ENCODE peak calls at places on chromosomes 1 and 21, in nine cellular contexts. One of them, this sample, is unnamed.

GRCh38 chr1:31791131-31791858 is 24.5 kb downstream of the SPOCD1 start:
- DNase-seq in cardiac fibroblast: no peak
- DNase-seq in KBM-7: no peak
- DNase-seq in DMS 273 treated with DMSO at 0.1 percent for 48 hours: no peak
- DNase-seq in RWPE2: peak; percentile 31
- DNase-seq in activated CD4-positive, alpha-beta T cell treated with anti-CD3 and anti-CD28 coated beads for 48 hours: no peak
- DNase-seq in chondrocyte: peak; percentile 41
- DNase-seq in mesenteric fat pad: peak; percentile 88
- DNase-seq in stimulated activated CD8-positive, alpha-beta memory T cell treated with anti-CD3 and anti-CD28 coated beads, Interleukin-15, amount 100 ng/mL, for 24 hours: no peak
- DNase-seq in this sample: no peak

GRCh38 chr1:4772294-4773010 is 118.0 kb downstream of the AJAP1 start:
- DNase-seq in RWPE2: no peak
- DNase-seq in stimulated activated CD8-positive, alpha-beta memory T cell treated with anti-CD3 and anti-CD28 coated beads, Interleukin-15, amount 100 ng/mL, for 24 hours: no peak
- DNase-seq in activated CD4-positive, alpha-beta T cell treated with anti-CD3 and anti-CD28 coated beads for 48 hours: no peak
- DNase-seq in chondrocyte: peak; percentile 79
- DNase-seq in DMS 273 treated with DMSO at 0.1 percent for 48 hours: no peak
- DNase-seq in KBM-7: no peak
- DNase-seq in mesenteric fat pad: no peak
- DNase-seq in cardiac fibroblast: no peak
- DNase-seq in this sample: no peak

GRCh38 chr1:91570105-91570448 is 69.4 kb downstream of the CDC7 start:
- DNase-seq in stimulated activated CD8-positive, alpha-beta memory T cell treated with anti-CD3 and anti-CD28 coated beads, Interleukin-15, amount 100 ng/mL, for 24 hours: no peak
- DNase-seq in DMS 273 treated with DMSO at 0.1 percent for 48 hours: no peak
- DNase-seq in mesenteric fat pad: no peak
- DNase-seq in chondrocyte: no peak
- DNase-seq in RWPE2: no peak
- DNase-seq in KBM-7: no peak
- DNase-seq in cardiac fibroblast: no peak
- DNase-seq in activated CD4-positive, alpha-beta T cell treated with anti-CD3 and anti-CD28 coated beads for 48 hours: no peak
- DNase-seq in this sample: no peak

GRCh38 chr1:162676087-162676486 is 43.8 kb downstream of the DDR2 start:
- DNase-seq in DMS 273 treated with DMSO at 0.1 percent for 48 hours: no peak
- DNase-seq in RWPE2: no peak
- DNase-seq in stimulated activated CD8-positive, alpha-beta memory T cell treated with anti-CD3 and anti-CD28 coated beads, Interleukin-15, amount 100 ng/mL, for 24 hours: no peak
- DNase-seq in activated CD4-positive, alpha-beta T cell treated with anti-CD3 and anti-CD28 coated beads for 48 hours: no peak
- DNase-seq in cardiac fibroblast: peak; percentile 70
- DNase-seq in mesenteric fat pad: no peak
- DNase-seq in chondrocyte: no peak
- DNase-seq in KBM-7: no peak
- DNase-seq in this sample: no peak

GRCh38 chr1:240967070-240967724 is 355.2 kb upstream of the GREM2 start:
- DNase-seq in RWPE2: no peak
- DNase-seq in KBM-7: peak; percentile 3
- DNase-seq in stimulated activated CD8-positive, alpha-beta memory T cell treated with anti-CD3 and anti-CD28 coated beads, Interleukin-15, amount 100 ng/mL, for 24 hours: no peak
- DNase-seq in cardiac fibroblast: peak; percentile 58
- DNase-seq in mesenteric fat pad: no peak
- DNase-seq in DMS 273 treated with DMSO at 0.1 percent for 48 hours: no peak
- DNase-seq in activated CD4-positive, alpha-beta T cell treated with anti-CD3 and anti-CD28 coated beads for 48 hours: no peak
- DNase-seq in chondrocyte: no peak
- DNase-seq in this sample: peak; percentile 5

GRCh38 chr1:153790996-153791855 is 16.0 kb downstream of the SLC27A3 start:
- DNase-seq in DMS 273 treated with DMSO at 0.1 percent for 48 hours: no peak
- DNase-seq in KBM-7: peak; percentile 99
- DNase-seq in activated CD4-positive, alpha-beta T cell treated with anti-CD3 and anti-CD28 coated beads for 48 hours: peak; percentile 30
- DNase-seq in cardiac fibroblast: peak; percentile 88
- DNase-seq in RWPE2: no peak
- DNase-seq in chondrocyte: peak; percentile 26
- DNase-seq in mesenteric fat pad: peak; percentile 86
- DNase-seq in stimulated activated CD8-positive, alpha-beta memory T cell treated with anti-CD3 and anti-CD28 coated beads, Interleukin-15, amount 100 ng/mL, for 24 hours: no peak
- DNase-seq in this sample: no peak

GRCh38 chr1:64923294-64923718 is 43.0 kb downstream of the JAK1 start:
- DNase-seq in stimulated activated CD8-positive, alpha-beta memory T cell treated with anti-CD3 and anti-CD28 coated beads, Interleukin-15, amount 100 ng/mL, for 24 hours: no peak
- DNase-seq in cardiac fibroblast: peak; percentile 53
- DNase-seq in RWPE2: no peak
- DNase-seq in chondrocyte: no peak
- DNase-seq in DMS 273 treated with DMSO at 0.1 percent for 48 hours: no peak
- DNase-seq in KBM-7: no peak
- DNase-seq in activated CD4-positive, alpha-beta T cell treated with anti-CD3 and anti-CD28 coated beads for 48 hours: peak; percentile 61
- DNase-seq in mesenteric fat pad: no peak
- DNase-seq in this sample: no peak

GRCh38 chr1:227369102-227369760 is 50.9 kb upstream of the CDC42BPA start:
- DNase-seq in cardiac fibroblast: no peak
- DNase-seq in chondrocyte: no peak
- DNase-seq in mesenteric fat pad: no peak
- DNase-seq in KBM-7: no peak
- DNase-seq in activated CD4-positive, alpha-beta T cell treated with anti-CD3 and anti-CD28 coated beads for 48 hours: no peak
- DNase-seq in RWPE2: no peak
- DNase-seq in stimulated activated CD8-positive, alpha-beta memory T cell treated with anti-CD3 and anti-CD28 coated beads, Interleukin-15, amount 100 ng/mL, for 24 hours: no peak
- DNase-seq in DMS 273 treated with DMSO at 0.1 percent for 48 hours: no peak
- DNase-seq in this sample: no peak

GRCh38 chr1:171911506-171911905 is 70.2 kb downstream of the DNM3 start:
- DNase-seq in KBM-7: peak; percentile 5
- DNase-seq in cardiac fibroblast: peak; percentile 15
- DNase-seq in stimulated activated CD8-positive, alpha-beta memory T cell treated with anti-CD3 and anti-CD28 coated beads, Interleukin-15, amount 100 ng/mL, for 24 hours: no peak
- DNase-seq in activated CD4-positive, alpha-beta T cell treated with anti-CD3 and anti-CD28 coated beads for 48 hours: no peak
- DNase-seq in mesenteric fat pad: no peak
- DNase-seq in RWPE2: no peak
- DNase-seq in chondrocyte: no peak
- DNase-seq in DMS 273 treated with DMSO at 0.1 percent for 48 hours: no peak
- DNase-seq in this sample: no peak

GRCh38 chr1:109265741-109266330 is 16.5 kb downstream of the CELSR2 start:
- DNase-seq in cardiac fibroblast: no peak
- DNase-seq in stimulated activated CD8-positive, alpha-beta memory T cell treated with anti-CD3 and anti-CD28 coated beads, Interleukin-15, amount 100 ng/mL, for 24 hours: no peak
- DNase-seq in activated CD4-positive, alpha-beta T cell treated with anti-CD3 and anti-CD28 coated beads for 48 hours: no peak
- DNase-seq in RWPE2: no peak
- DNase-seq in chondrocyte: no peak
- DNase-seq in KBM-7: no peak
- DNase-seq in mesenteric fat pad: no peak
- DNase-seq in DMS 273 treated with DMSO at 0.1 percent for 48 hours: no peak
- DNase-seq in this sample: no peak

GRCh38 chr1:241603626-241604337 is 36.4 kb downstream of the CHML start:
- DNase-seq in cardiac fibroblast: peak; percentile 69
- DNase-seq in stimulated activated CD8-positive, alpha-beta memory T cell treated with anti-CD3 and anti-CD28 coated beads, Interleukin-15, amount 100 ng/mL, for 24 hours: no peak
- DNase-seq in KBM-7: no peak
- DNase-seq in chondrocyte: no peak
- DNase-seq in mesenteric fat pad: no peak
- DNase-seq in DMS 273 treated with DMSO at 0.1 percent for 48 hours: no peak
- DNase-seq in activated CD4-positive, alpha-beta T cell treated with anti-CD3 and anti-CD28 coated beads for 48 hours: no peak
- DNase-seq in RWPE2: no peak
- DNase-seq in this sample: no peak

GRCh38 chr1:229434005-229434640 is at the start of gene ACTA1:
- DNase-seq in RWPE2: no peak
- DNase-seq in stimulated activated CD8-positive, alpha-beta memory T cell treated with anti-CD3 and anti-CD28 coated beads, Interleukin-15, amount 100 ng/mL, for 24 hours: no peak
- DNase-seq in activated CD4-positive, alpha-beta T cell treated with anti-CD3 and anti-CD28 coated beads for 48 hours: no peak
- DNase-seq in cardiac fibroblast: no peak
- DNase-seq in chondrocyte: no peak
- DNase-seq in KBM-7: no peak
- DNase-seq in mesenteric fat pad: no peak
- DNase-seq in DMS 273 treated with DMSO at 0.1 percent for 48 hours: no peak
- DNase-seq in this sample: no peak

GRCh38 chr21:33981341-33982101 is 65.9 kb upstream of the ATP5PO start:
- DNase-seq in RWPE2: no peak
- DNase-seq in mesenteric fat pad: no peak
- DNase-seq in activated CD4-positive, alpha-beta T cell treated with anti-CD3 and anti-CD28 coated beads for 48 hours: no peak
- DNase-seq in DMS 273 treated with DMSO at 0.1 percent for 48 hours: no peak
- DNase-seq in cardiac fibroblast: peak; percentile 61
- DNase-seq in chondrocyte: no peak
- DNase-seq in KBM-7: no peak
- DNase-seq in stimulated activated CD8-positive, alpha-beta memory T cell treated with anti-CD3 and anti-CD28 coated beads, Interleukin-15, amount 100 ng/mL, for 24 hours: no peak
- DNase-seq in this sample: no peak

GRCh38 chr1:36857761-36858160 is 176.6 kb downstream of the GRIK3 start:
- DNase-seq in stimulated activated CD8-positive, alpha-beta memory T cell treated with anti-CD3 and anti-CD28 coated beads, Interleukin-15, amount 100 ng/mL, for 24 hours: no peak
- DNase-seq in KBM-7: no peak
- DNase-seq in mesenteric fat pad: no peak
- DNase-seq in RWPE2: no peak
- DNase-seq in cardiac fibroblast: no peak
- DNase-seq in activated CD4-positive, alpha-beta T cell treated with anti-CD3 and anti-CD28 coated beads for 48 hours: no peak
- DNase-seq in DMS 273 treated with DMSO at 0.1 percent for 48 hours: no peak
- DNase-seq in chondrocyte: no peak
- DNase-seq in this sample: no peak

GRCh38 chr1:96538883-96539282 is 182.7 kb upstream of the PTBP2 start:
- DNase-seq in mesenteric fat pad: no peak
- DNase-seq in KBM-7: no peak
- DNase-seq in RWPE2: no peak
- DNase-seq in DMS 273 treated with DMSO at 0.1 percent for 48 hours: no peak
- DNase-seq in cardiac fibroblast: peak; percentile 98
- DNase-seq in activated CD4-positive, alpha-beta T cell treated with anti-CD3 and anti-CD28 coated beads for 48 hours: no peak
- DNase-seq in stimulated activated CD8-positive, alpha-beta memory T cell treated with anti-CD3 and anti-CD28 coated beads, Interleukin-15, amount 100 ng/mL, for 24 hours: no peak
- DNase-seq in chondrocyte: no peak
- DNase-seq in this sample: no peak

GRCh38 chr1:42081475-42081874 is 71.7 kb upstream of the GUCA2B start:
- DNase-seq in activated CD4-positive, alpha-beta T cell treated with anti-CD3 and anti-CD28 coated beads for 48 hours: no peak
- DNase-seq in DMS 273 treated with DMSO at 0.1 percent for 48 hours: no peak
- DNase-seq in chondrocyte: no peak
- DNase-seq in stimulated activated CD8-positive, alpha-beta memory T cell treated with anti-CD3 and anti-CD28 coated beads, Interleukin-15, amount 100 ng/mL, for 24 hours: no peak
- DNase-seq in KBM-7: no peak
- DNase-seq in RWPE2: no peak
- DNase-seq in mesenteric fat pad: no peak
- DNase-seq in cardiac fibroblast: no peak
- DNase-seq in this sample: peak; percentile 20

GRCh38 chr1:29396438-29397255 is 160.3 kb downstream of the PTPRU start:
- DNase-seq in KBM-7: no peak
- DNase-seq in cardiac fibroblast: no peak
- DNase-seq in RWPE2: no peak
- DNase-seq in mesenteric fat pad: peak; percentile 33
- DNase-seq in chondrocyte: no peak
- DNase-seq in DMS 273 treated with DMSO at 0.1 percent for 48 hours: no peak
- DNase-seq in activated CD4-positive, alpha-beta T cell treated with anti-CD3 and anti-CD28 coated beads for 48 hours: no peak
- DNase-seq in stimulated activated CD8-positive, alpha-beta memory T cell treated with anti-CD3 and anti-CD28 coated beads, Interleukin-15, amount 100 ng/mL, for 24 hours: no peak
- DNase-seq in this sample: no peak

GRCh38 chr21:41726970-41727783 is 39.7 kb downstream of the RIPK4 start:
- DNase-seq in mesenteric fat pad: no peak
- DNase-seq in chondrocyte: peak; percentile 90
- DNase-seq in RWPE2: peak; percentile 90
- DNase-seq in activated CD4-positive, alpha-beta T cell treated with anti-CD3 and anti-CD28 coated beads for 48 hours: no peak
- DNase-seq in stimulated activated CD8-positive, alpha-beta memory T cell treated with anti-CD3 and anti-CD28 coated beads, Interleukin-15, amount 100 ng/mL, for 24 hours: no peak
- DNase-seq in DMS 273 treated with DMSO at 0.1 percent for 48 hours: no peak
- DNase-seq in cardiac fibroblast: peak; percentile 80
- DNase-seq in KBM-7: no peak
- DNase-seq in this sample: no peak

GRCh38 chr1:3652538-3653285 is 396 bp downstream of the TP73 start:
- DNase-seq in KBM-7: no peak
- DNase-seq in cardiac fibroblast: no peak
- DNase-seq in mesenteric fat pad: no peak
- DNase-seq in chondrocyte: peak; percentile 90
- DNase-seq in DMS 273 treated with DMSO at 0.1 percent for 48 hours: no peak
- DNase-seq in stimulated activated CD8-positive, alpha-beta memory T cell treated with anti-CD3 and anti-CD28 coated beads, Interleukin-15, amount 100 ng/mL, for 24 hours: no peak
- DNase-seq in activated CD4-positive, alpha-beta T cell treated with anti-CD3 and anti-CD28 coated beads for 48 hours: no peak
- DNase-seq in RWPE2: peak; percentile 61
- DNase-seq in this sample: peak; percentile 66

GRCh38 chr1:157369808-157370521 is 182.3 kb downstream of the FCRL5 start:
- DNase-seq in mesenteric fat pad: no peak
- DNase-seq in chondrocyte: no peak
- DNase-seq in stimulated activated CD8-positive, alpha-beta memory T cell treated with anti-CD3 and anti-CD28 coated beads, Interleukin-15, amount 100 ng/mL, for 24 hours: no peak
- DNase-seq in DMS 273 treated with DMSO at 0.1 percent for 48 hours: no peak
- DNase-seq in cardiac fibroblast: peak; percentile 72
- DNase-seq in RWPE2: no peak
- DNase-seq in KBM-7: peak; percentile 81
- DNase-seq in activated CD4-positive, alpha-beta T cell treated with anti-CD3 and anti-CD28 coated beads for 48 hours: peak; percentile 44
- DNase-seq in this sample: peak; percentile 40

GRCh38 chr1:180994262-180994661 is 28.4 kb downstream of the STX6 start:
- DNase-seq in KBM-7: no peak
- DNase-seq in stimulated activated CD8-positive, alpha-beta memory T cell treated with anti-CD3 and anti-CD28 coated beads, Interleukin-15, amount 100 ng/mL, for 24 hours: no peak
- DNase-seq in activated CD4-positive, alpha-beta T cell treated with anti-CD3 and anti-CD28 coated beads for 48 hours: peak; percentile 35
- DNase-seq in mesenteric fat pad: no peak
- DNase-seq in chondrocyte: no peak
- DNase-seq in cardiac fibroblast: peak; percentile 21
- DNase-seq in RWPE2: no peak
- DNase-seq in DMS 273 treated with DMSO at 0.1 percent for 48 hours: no peak
- DNase-seq in this sample: no peak

GRCh38 chr1:171909711-171910110 is 68.4 kb downstream of the DNM3 start:
- DNase-seq in chondrocyte: no peak
- DNase-seq in stimulated activated CD8-positive, alpha-beta memory T cell treated with anti-CD3 and anti-CD28 coated beads, Interleukin-15, amount 100 ng/mL, for 24 hours: no peak
- DNase-seq in DMS 273 treated with DMSO at 0.1 percent for 48 hours: no peak
- DNase-seq in activated CD4-positive, alpha-beta T cell treated with anti-CD3 and anti-CD28 coated beads for 48 hours: no peak
- DNase-seq in mesenteric fat pad: no peak
- DNase-seq in RWPE2: no peak
- DNase-seq in cardiac fibroblast: no peak
- DNase-seq in KBM-7: no peak
- DNase-seq in this sample: no peak

GRCh38 chr1:117612517-117613248 is 6.8 kb downstream of the TENT5C start:
- DNase-seq in stimulated activated CD8-positive, alpha-beta memory T cell treated with anti-CD3 and anti-CD28 coated beads, Interleukin-15, amount 100 ng/mL, for 24 hours: no peak
- DNase-seq in mesenteric fat pad: no peak
- DNase-seq in chondrocyte: no peak
- DNase-seq in KBM-7: peak; percentile 83
- DNase-seq in RWPE2: no peak
- DNase-seq in activated CD4-positive, alpha-beta T cell treated with anti-CD3 and anti-CD28 coated beads for 48 hours: no peak
- DNase-seq in DMS 273 treated with DMSO at 0.1 percent for 48 hours: no peak
- DNase-seq in cardiac fibroblast: peak; percentile 79
- DNase-seq in this sample: peak; percentile 15

GRCh38 chr1:109255097-109255651 is 5.8 kb downstream of the CELSR2 start:
- DNase-seq in DMS 273 treated with DMSO at 0.1 percent for 48 hours: no peak
- DNase-seq in KBM-7: no peak
- DNase-seq in RWPE2: peak; percentile 53
- DNase-seq in activated CD4-positive, alpha-beta T cell treated with anti-CD3 and anti-CD28 coated beads for 48 hours: no peak
- DNase-seq in cardiac fibroblast: no peak
- DNase-seq in stimulated activated CD8-positive, alpha-beta memory T cell treated with anti-CD3 and anti-CD28 coated beads, Interleukin-15, amount 100 ng/mL, for 24 hours: no peak
- DNase-seq in chondrocyte: no peak
- DNase-seq in mesenteric fat pad: no peak
- DNase-seq in this sample: no peak

GRCh38 chr1:167457936-167458584 is 60.3 kb downstream of the CD247 start:
- DNase-seq in chondrocyte: no peak
- DNase-seq in stimulated activated CD8-positive, alpha-beta memory T cell treated with anti-CD3 and anti-CD28 coated beads, Interleukin-15, amount 100 ng/mL, for 24 hours: no peak
- DNase-seq in mesenteric fat pad: peak; percentile 87
- DNase-seq in KBM-7: no peak
- DNase-seq in activated CD4-positive, alpha-beta T cell treated with anti-CD3 and anti-CD28 coated beads for 48 hours: no peak
- DNase-seq in DMS 273 treated with DMSO at 0.1 percent for 48 hours: no peak
- DNase-seq in RWPE2: no peak
- DNase-seq in cardiac fibroblast: no peak
- DNase-seq in this sample: no peak

GRCh38 chr1:83682132-83682531 is 316.8 kb downstream of the TTLL7 start:
- DNase-seq in DMS 273 treated with DMSO at 0.1 percent for 48 hours: no peak
- DNase-seq in stimulated activated CD8-positive, alpha-beta memory T cell treated with anti-CD3 and anti-CD28 coated beads, Interleukin-15, amount 100 ng/mL, for 24 hours: no peak
- DNase-seq in activated CD4-positive, alpha-beta T cell treated with anti-CD3 and anti-CD28 coated beads for 48 hours: no peak
- DNase-seq in chondrocyte: no peak
- DNase-seq in mesenteric fat pad: no peak
- DNase-seq in cardiac fibroblast: no peak
- DNase-seq in KBM-7: no peak
- DNase-seq in RWPE2: no peak
- DNase-seq in this sample: no peak

GRCh38 chr1:159817276-159818041 is 9.2 kb upstream of the SLAMF8 start:
- DNase-seq in DMS 273 treated with DMSO at 0.1 percent for 48 hours: no peak
- DNase-seq in RWPE2: no peak
- DNase-seq in chondrocyte: no peak
- DNase-seq in mesenteric fat pad: no peak
- DNase-seq in KBM-7: no peak
- DNase-seq in stimulated activated CD8-positive, alpha-beta memory T cell treated with anti-CD3 and anti-CD28 coated beads, Interleukin-15, amount 100 ng/mL, for 24 hours: no peak
- DNase-seq in cardiac fibroblast: peak; percentile 73
- DNase-seq in activated CD4-positive, alpha-beta T cell treated with anti-CD3 and anti-CD28 coated beads for 48 hours: no peak
- DNase-seq in this sample: no peak

GRCh38 chr1:36323636-36324321 is at the start of gene EVA1B:
- DNase-seq in mesenteric fat pad: no peak
- DNase-seq in cardiac fibroblast: peak; percentile 76
- DNase-seq in stimulated activated CD8-positive, alpha-beta memory T cell treated with anti-CD3 and anti-CD28 coated beads, Interleukin-15, amount 100 ng/mL, for 24 hours: no peak
- DNase-seq in KBM-7: peak; percentile 89
- DNase-seq in RWPE2: no peak
- DNase-seq in chondrocyte: no peak
- DNase-seq in activated CD4-positive, alpha-beta T cell treated with anti-CD3 and anti-CD28 coated beads for 48 hours: peak; percentile 48
- DNase-seq in DMS 273 treated with DMSO at 0.1 percent for 48 hours: no peak
- DNase-seq in this sample: peak; percentile 87

GRCh38 chr1:171817511-171818265 is 23.6 kb upstream of the DNM3 start:
- DNase-seq in KBM-7: no peak
- DNase-seq in chondrocyte: no peak
- DNase-seq in mesenteric fat pad: no peak
- DNase-seq in RWPE2: peak; percentile 66
- DNase-seq in cardiac fibroblast: peak; percentile 89
- DNase-seq in stimulated activated CD8-positive, alpha-beta memory T cell treated with anti-CD3 and anti-CD28 coated beads, Interleukin-15, amount 100 ng/mL, for 24 hours: no peak
- DNase-seq in activated CD4-positive, alpha-beta T cell treated with anti-CD3 and anti-CD28 coated beads for 48 hours: peak; percentile 64
- DNase-seq in DMS 273 treated with DMSO at 0.1 percent for 48 hours: no peak
- DNase-seq in this sample: no peak

GRCh38 chr1:9121891-9122409 is 7.0 kb downstream of the GPR157 start:
- DNase-seq in cardiac fibroblast: no peak
- DNase-seq in DMS 273 treated with DMSO at 0.1 percent for 48 hours: no peak
- DNase-seq in activated CD4-positive, alpha-beta T cell treated with anti-CD3 and anti-CD28 coated beads for 48 hours: peak; percentile 64
- DNase-seq in mesenteric fat pad: no peak
- DNase-seq in chondrocyte: peak; percentile 56
- DNase-seq in stimulated activated CD8-positive, alpha-beta memory T cell treated with anti-CD3 and anti-CD28 coated beads, Interleukin-15, amount 100 ng/mL, for 24 hours: no peak
- DNase-seq in KBM-7: no peak
- DNase-seq in RWPE2: no peak
- DNase-seq in this sample: no peak

This sample was measured in HuH-7.